ENCODE peak calls at places on chromosome 2, in six cellular contexts. A is T-helper 2 cell, J is upper lobe of left lung, B is T1000, Y is NCI-H510A treated with DMSO at 0.1 percent for 48 hours, V is AG04449. X is an unnamed sample.

GRCh38 chr2:9618410-9618809 is 12.4 kb downstream of the YWHAQ start:
- DNase-seq in V (no peak), J (no peak), Y (no peak), A (no peak), B (no peak), X (no peak)

GRCh38 chr2:85430780-85431601 is 12.5 kb downstream of the SH2D6 start:
- DNase-seq in A (no peak), J (no peak), Y (peak), B (no peak), V (no peak), X (no peak)

GRCh38 chr2:134460583-134460998 is 206.7 kb downstream of the MGAT5 start:
- DNase-seq in B (no peak), J (peak), A (no peak), Y (peak), V (no peak), X (no peak)

GRCh38 chr2:15533860-15534480 is 27.2 kb downstream of the NBAS start:
- DNase-seq in B (no peak), V (no peak), A (no peak), J (no peak), Y (no peak), X (no peak)

GRCh38 chr2:169727065-169727464 is 6.6 kb upstream of the KLHL23 start:
- DNase-seq in A (no peak), B (no peak), J (no peak), Y (peak), V (no peak), X (no peak)

GRCh38 chr2:148622390-148622789 is 22.2 kb upstream of the EPC2 start:
- DNase-seq in J (no peak), V (no peak), Y (no peak), B (no peak), A (no peak), X (no peak)

GRCh38 chr2:177265386-177265690 is 811 bp upstream of the NFE2L2 start:
- DNase-seq in B (no peak), A (no peak), J (no peak), Y (peak), V (no peak), X (peak)

GRCh38 chr2:36701918-36702317 is 5.4 kb downstream of the VIT start:
- DNase-seq in B (no peak), J (no peak), Y (no peak), V (no peak), A (no peak), X (no peak)

GRCh38 chr2:105239924-105240323 is 1.6 kb upstream of the GPR45 start:
- DNase-seq in A (no peak), V (peak), J (no peak), Y (no peak), B (peak), X (no peak)

GRCh38 chr2:237885931-237886701 is 26.7 kb downstream of the RAMP1 start:
- DNase-seq in A (no peak), V (no peak), J (peak), Y (no peak), B (no peak), X (no peak)

GRCh38 chr2:28346587-28346986 is 46.1 kb upstream of the FOSL2 start:
- DNase-seq in A (no peak), Y (peak), V (no peak), J (no peak), B (no peak), X (no peak)

GRCh38 chr2:149192425-149192824 is 138.0 kb upstream of the LYPD6 start:
- DNase-seq in A (no peak), V (no peak), Y (no peak), B (no peak), J (no peak), X (no peak)

GRCh38 chr2:188894028-188894427 is 80.1 kb upstream of the COL3A1 start:
- DNase-seq in Y (no peak), J (no peak), A (no peak), V (no peak), B (no peak), X (no peak)

GRCh38 chr2:133434962-133435668 is 133.1 kb downstream of the NCKAP5 start:
- DNase-seq in A (no peak), Y (peak), B (peak), V (peak), J (no peak), X (no peak)

GRCh38 chr2:36477315-36477714 is 120.7 kb downstream of the FEZ2 start:
- DNase-seq in B (no peak), J (no peak), V (no peak), Y (no peak), A (no peak), X (no peak)

GRCh38 chr2:72162574-72162973 is 14.9 kb upstream of the CYP26B1 start:
- DNase-seq in J (no peak), B (no peak), V (no peak), Y (no peak), A (no peak), X (no peak)

GRCh38 chr2:120773186-120773800 is 37.6 kb downstream of the GLI2 start:
- DNase-seq in V (no peak), A (no peak), Y (no peak), J (no peak), B (no peak), X (no peak)

GRCh38 chr2:18518116-18519111 is 42.0 kb downstream of the RDH14 start:
- DNase-seq in J (no peak), B (no peak), A (no peak), Y (no peak), V (no peak), X (no peak)

GRCh38 chr2:218230882-218231281 is 13.9 kb downstream of the ARPC2 start:
- DNase-seq in Y (no peak), B (no peak), V (no peak), J (no peak), A (no peak), X (no peak)

GRCh38 chr2:236607471-236608307 is 38.1 kb downstream of the ACKR3 start:
- DNase-seq in A (no peak), J (no peak), V (no peak), Y (peak), B (no peak), X (no peak)

GRCh38 chr2:23745068-23745725 is 181.7 kb downstream of the ATAD2B start:
- DNase-seq in B (no peak), V (no peak), A (no peak), J (no peak), Y (no peak), X (no peak)

GRCh38 chr2:200172944-200173481 is 133.5 kb upstream of the SPATS2L start:
- DNase-seq in A (no peak), V (no peak), B (no peak), Y (no peak), J (no peak), X (no peak)